ENCODE peak calls at places on chromosomes 5 and 9, in ten cellular contexts. Q is T-cell; M is HT1080; O is T-helper 17 cell; S is activated T-cell treated with anti-CD3 and anti-CD28 coated beads, Interleukin-2, amount 50 U/mL, for 24 hours; J is NCI-H2029; R is kidney glomerular epithelial cell; P is stimulated activated CD4-positive, alpha-beta T cell treated with anti-CD3 and anti-CD28 coated beads, Interleukin-12 subunit alpha, Interleukin-12 subunit beta, amount 100 ng/mL, for 4 hours; Z is SK-MEL-5; B is pancreas. A is an unnamed sample.

GRCh38 chr5:159581502-159582249 is 251.4 kb upstream of the IL12B start:
- DNase-seq in O (no peak), Z (no peak), S (no peak), R (peak; percentile 95), P (no peak), B (peak; percentile 37), M (peak; percentile 97), Q (no peak), J (peak; percentile 11), A (no peak)

GRCh38 chr5:150527038-150527437 is 19.1 kb downstream of the NDST1 start:
- DNase-seq in P (no peak), Z (no peak), B (no peak), M (no peak), O (no peak), Q (no peak), S (no peak), J (no peak), R (no peak), A (no peak)

GRCh38 chr5:84274585-84275468 is 109.9 kb downstream of the EDIL3 start:
- DNase-seq in O (no peak), Q (no peak), J (no peak), R (no peak), Z (peak; percentile 56), M (peak; percentile 19), B (no peak), P (no peak), S (no peak), A (no peak)

GRCh38 chr5:37553720-37554402 is 174.7 kb downstream of the WDR70 start:
- DNase-seq in R (no peak), B (no peak), P (no peak), M (peak; percentile 18), J (no peak), S (no peak), O (no peak), Z (no peak), Q (no peak), A (no peak)

GRCh38 chr5:82720764-82721163 is 356.4 kb downstream of the TMEM167A start:
- DNase-seq in Q (no peak), B (no peak), Z (no peak), S (no peak), J (no peak), O (no peak), R (peak; percentile 36), M (no peak), P (no peak), A (no peak)

GRCh38 chr9:73683862-73684591 is 532.4 kb downstream of the ANXA1 start:
- DNase-seq in R (peak; percentile 42), Z (peak; percentile 74), S (no peak), B (no peak), J (peak; percentile 13), Q (no peak), P (no peak), O (no peak), M (peak; percentile 62), A (no peak)

GRCh38 chr5:172361566-172362238 is 78.1 kb upstream of the UBTD2 start:
- DNase-seq in R (peak; percentile 95), B (no peak), Z (peak; percentile 57), S (no peak), J (no peak), P (no peak), Q (no peak), O (no peak), M (peak; percentile 87), A (no peak)

GRCh38 chr9:89095755-89096154 is 82.9 kb downstream of the SHC3 start:
- DNase-seq in O (no peak), P (no peak), Q (no peak), J (no peak), M (no peak), R (no peak), S (no peak), B (no peak), Z (no peak), A (no peak)

GRCh38 chr5:141867139-141867538 is 11.1 kb downstream of the PCDH1 start:
- DNase-seq in J (no peak), M (no peak), S (no peak), Q (no peak), B (no peak), O (no peak), Z (no peak), P (no peak), R (no peak), A (no peak)

A was measured in T-helper 22 cell.